ENCODE peak calls at places on chromosomes 1 and 21, in five cellular contexts. Z, P, O, S and G are unnamed samples.

GRCh38 chr1:50231209-50231608 is 122.5 kb downstream of the ELAVL4 start:
- DNase-seq in S (no peak), Z (no peak), P (no peak), O (no peak), G (no peak)

GRCh38 chr1:214640431-214641213 is 37.6 kb downstream of the CENPF start:
- DNase-seq in S (peak; percentile 12), Z (no peak), P (no peak), O (no peak), G (no peak)

GRCh38 chr1:204213668-204214662 is at the start of gene GOLT1A:
- DNase-seq in Z (no peak), S (peak; percentile 77), P (peak; percentile 91), O (peak; percentile 77), G (peak; percentile 64)

GRCh38 chr1:77313491-77313890 is 31.7 kb downstream of the AK5 start:
- DNase-seq in S (peak; percentile 5), P (peak; percentile 35), Z (peak; percentile 59), O (no peak), G (peak; percentile 72)

GRCh38 chr1:226602186-226603029 is 53.8 kb downstream of the STUM start:
- DNase-seq in P (no peak), S (peak; percentile 93), Z (no peak), O (no peak), G (no peak)

GRCh38 chr1:57109247-57109646 is 143.4 kb upstream of the C8B start:
- DNase-seq in Z (no peak), O (no peak), S (no peak), P (no peak), G (no peak)

GRCh38 chr1:227946624-227947424 is 908 bp downstream of the WNT9A start:
- DNase-seq in S (peak; percentile 77), O (peak; percentile 37), P (peak; percentile 88), Z (peak; percentile 56), G (no peak)

GRCh38 chr1:206941766-206942418 is 4.4 kb downstream of the PIGR start:
- DNase-seq in O (no peak), P (peak; percentile 71), Z (no peak), S (no peak), G (no peak)

GRCh38 chr1:220170836-220171526 is 77.0 kb downstream of the IARS2 start:
- DNase-seq in S (peak; percentile 62), Z (no peak), O (no peak), P (no peak), G (no peak)

GRCh38 chr1:204180133-204180532 is 14.0 kb upstream of the REN start:
- DNase-seq in O (no peak), S (no peak), P (no peak), Z (no peak), G (no peak)

GRCh38 chr1:201982082-201982922 is at the start of gene RNPEP:
- DNase-seq in P (peak; percentile 81), O (no peak), Z (peak; percentile 59), S (peak; percentile 91), G (peak; percentile 28)

GRCh38 chr1:89578151-89578550 is 53.5 kb downstream of the LRRC8B start:
- DNase-seq in S (no peak), Z (peak; percentile 20), O (no peak), P (no peak), G (no peak)

GRCh38 chr21:46095106-46095719 is 2.7 kb upstream of the COL6A2 start:
- DNase-seq in P (no peak), Z (no peak), O (no peak), S (no peak), G (no peak)

GRCh38 chr1:86419277-86419903 is 4.6 kb upstream of the CLCA2 start:
- DNase-seq in S (peak; percentile 33), Z (peak; percentile 79), O (no peak), P (no peak), G (peak; percentile 51)

GRCh38 chr1:83508485-83509151 is 490.3 kb downstream of the TTLL7 start:
- DNase-seq in Z (no peak), P (no peak), O (no peak), S (peak; percentile 83), G (peak; percentile 76)

GRCh38 chr21:31727181-31727580 is 4.7 kb downstream of the SCAF4 start:
- DNase-seq in Z (no peak), P (no peak), O (no peak), S (no peak), G (peak; percentile 35)